ENCODE peak calls at places on chromosomes 6 and 20, in nine cellular contexts. One of them, this sample, is unnamed. For H3K36me3, the result is how much of the 10 kb centered on the place peaks cover.

GRCh38 chr20:41650221-41650948 is 32.2 kb upstream of the CHD6 start:
- DNase-seq in PC-9: peak
- DNase-seq in heart right ventricle: no peak
- DNase-seq in effector memory CD4-positive, alpha-beta T cell: no peak
- DNase-seq in cardiac muscle cell: no peak
- DNase-seq in left ventricle myocardium inferior: no peak
- DNase-seq in PC-3: peak
- DNase-seq in naive thymus-derived CD4-positive, alpha-beta T cell: no peak
- DNase-seq in fibroblast of lung: no peak
- DNase-seq in this sample: no peak

GRCh38 chr6:32167154-32167760 is 2.9 kb downstream of the EGFL8 start:
- DNase-seq in PC-9: no peak
- DNase-seq in heart right ventricle: no peak
- DNase-seq in effector memory CD4-positive, alpha-beta T cell: no peak
- DNase-seq in cardiac muscle cell: no peak
- DNase-seq in left ventricle myocardium inferior: no peak
- DNase-seq in PC-3: no peak
- DNase-seq in naive thymus-derived CD4-positive, alpha-beta T cell: no peak
- DNase-seq in fibroblast of lung: no peak
- DNase-seq in this sample: no peak

GRCh38 chr6:148524509-148524908 is 181.9 kb downstream of the SASH1 start:
- DNase-seq in PC-9: no peak
- DNase-seq in heart right ventricle: no peak
- DNase-seq in effector memory CD4-positive, alpha-beta T cell: no peak
- DNase-seq in cardiac muscle cell: peak
- DNase-seq in left ventricle myocardium inferior: no peak
- DNase-seq in PC-3: peak
- DNase-seq in naive thymus-derived CD4-positive, alpha-beta T cell: no peak
- DNase-seq in fibroblast of lung: peak
- DNase-seq in this sample: peak

GRCh38 chr20:1171461-1172093 is 13.2 kb downstream of the TMEM74B start:
- DNase-seq in PC-9: peak
- DNase-seq in heart right ventricle: peak
- DNase-seq in effector memory CD4-positive, alpha-beta T cell: no peak
- DNase-seq in cardiac muscle cell: peak
- DNase-seq in left ventricle myocardium inferior: no peak
- DNase-seq in PC-3: peak
- DNase-seq in naive thymus-derived CD4-positive, alpha-beta T cell: no peak
- DNase-seq in fibroblast of lung: peak
- DNase-seq in this sample: no peak

GRCh38 chr20:15799871-15800270 is 773.4 kb downstream of the KIF16B start:
- DNase-seq in PC-9: no peak
- DNase-seq in heart right ventricle: no peak
- DNase-seq in effector memory CD4-positive, alpha-beta T cell: no peak
- DNase-seq in cardiac muscle cell: peak
- DNase-seq in left ventricle myocardium inferior: no peak
- DNase-seq in PC-3: peak
- DNase-seq in naive thymus-derived CD4-positive, alpha-beta T cell: no peak
- DNase-seq in fibroblast of lung: peak
- DNase-seq in this sample: peak

GRCh38 chr6:142746524-142746923 is 198.5 kb downstream of the HIVEP2 start:
- DNase-seq in PC-9: no peak
- DNase-seq in heart right ventricle: no peak
- DNase-seq in effector memory CD4-positive, alpha-beta T cell: no peak
- DNase-seq in cardiac muscle cell: peak
- DNase-seq in left ventricle myocardium inferior: no peak
- DNase-seq in PC-3: peak
- DNase-seq in naive thymus-derived CD4-positive, alpha-beta T cell: peak
- DNase-seq in fibroblast of lung: no peak
- DNase-seq in this sample: no peak

GRCh38 chr6:136791296-136792065 is 796 bp downstream of the MAP3K5 start:
- DNase-seq in PC-9: peak
- DNase-seq in heart right ventricle: peak
- DNase-seq in effector memory CD4-positive, alpha-beta T cell: peak
- DNase-seq in cardiac muscle cell: peak
- DNase-seq in left ventricle myocardium inferior: peak
- DNase-seq in PC-3: peak
- DNase-seq in naive thymus-derived CD4-positive, alpha-beta T cell: peak
- DNase-seq in fibroblast of lung: peak
- DNase-seq in this sample: peak

GRCh38 chr20:11232249-11232648 is 558.5 kb upstream of the JAG1 start:
- DNase-seq in PC-9: no peak
- DNase-seq in heart right ventricle: no peak
- DNase-seq in effector memory CD4-positive, alpha-beta T cell: no peak
- DNase-seq in cardiac muscle cell: no peak
- DNase-seq in left ventricle myocardium inferior: no peak
- DNase-seq in PC-3: no peak
- DNase-seq in naive thymus-derived CD4-positive, alpha-beta T cell: no peak
- DNase-seq in fibroblast of lung: no peak
- DNase-seq in this sample: no peak

GRCh38 chr6:152136449-152136825 is 329.0 kb downstream of the ESR1 start:
- DNase-seq in PC-9: peak
- DNase-seq in heart right ventricle: no peak
- DNase-seq in effector memory CD4-positive, alpha-beta T cell: no peak
- DNase-seq in cardiac muscle cell: no peak
- DNase-seq in left ventricle myocardium inferior: no peak
- DNase-seq in PC-3: peak
- DNase-seq in naive thymus-derived CD4-positive, alpha-beta T cell: no peak
- DNase-seq in fibroblast of lung: peak
- DNase-seq in this sample: no peak

GRCh38 chr6:136158398-136158797 is 91.7 kb downstream of the MTFR2 start:
- DNase-seq in PC-9: no peak
- DNase-seq in heart right ventricle: peak
- DNase-seq in effector memory CD4-positive, alpha-beta T cell: no peak
- DNase-seq in cardiac muscle cell: peak
- DNase-seq in left ventricle myocardium inferior: peak
- DNase-seq in PC-3: no peak
- DNase-seq in naive thymus-derived CD4-positive, alpha-beta T cell: no peak
- DNase-seq in fibroblast of lung: no peak
- DNase-seq in this sample: no peak

GRCh38 chr6:105795913-105796517 is 290.1 kb upstream of the PRDM1 start:
- DNase-seq in PC-9: peak
- DNase-seq in heart right ventricle: no peak
- DNase-seq in effector memory CD4-positive, alpha-beta T cell: no peak
- DNase-seq in cardiac muscle cell: no peak
- DNase-seq in left ventricle myocardium inferior: no peak
- DNase-seq in PC-3: peak
- DNase-seq in naive thymus-derived CD4-positive, alpha-beta T cell: no peak
- DNase-seq in fibroblast of lung: no peak
- DNase-seq in this sample: no peak

GRCh38 chr6:41167173-41167963 is 4.5 kb upstream of the TREM2 start:
- DNase-seq in PC-9: no peak
- DNase-seq in heart right ventricle: no peak
- DNase-seq in effector memory CD4-positive, alpha-beta T cell: no peak
- DNase-seq in cardiac muscle cell: peak
- DNase-seq in left ventricle myocardium inferior: no peak
- DNase-seq in PC-3: peak
- DNase-seq in naive thymus-derived CD4-positive, alpha-beta T cell: no peak
- DNase-seq in fibroblast of lung: peak
- DNase-seq in this sample: peak

GRCh38 chr6:3325210-3325609 is 66.5 kb downstream of the PSMG4 start:
- DNase-seq in PC-9: no peak
- DNase-seq in heart right ventricle: no peak
- DNase-seq in effector memory CD4-positive, alpha-beta T cell: no peak
- DNase-seq in cardiac muscle cell: peak
- DNase-seq in left ventricle myocardium inferior: no peak
- DNase-seq in PC-3: peak
- DNase-seq in naive thymus-derived CD4-positive, alpha-beta T cell: no peak
- DNase-seq in fibroblast of lung: peak
- DNase-seq in this sample: peak

GRCh38 chr6:27209659-27210269 is 37.7 kb upstream of the PRSS16 start:
- DNase-seq in PC-9: no peak
- DNase-seq in heart right ventricle: no peak
- DNase-seq in effector memory CD4-positive, alpha-beta T cell: no peak
- DNase-seq in cardiac muscle cell: no peak
- DNase-seq in left ventricle myocardium inferior: no peak
- DNase-seq in PC-3: no peak
- DNase-seq in naive thymus-derived CD4-positive, alpha-beta T cell: no peak
- DNase-seq in fibroblast of lung: no peak
- DNase-seq in this sample: peak

GRCh38 chr6:154246723-154247118 is 109.9 kb downstream of the IPCEF1 start:
- DNase-seq in PC-9: no peak
- DNase-seq in heart right ventricle: no peak
- DNase-seq in effector memory CD4-positive, alpha-beta T cell: no peak
- DNase-seq in cardiac muscle cell: no peak
- DNase-seq in left ventricle myocardium inferior: no peak
- DNase-seq in PC-3: no peak
- DNase-seq in naive thymus-derived CD4-positive, alpha-beta T cell: no peak
- DNase-seq in fibroblast of lung: no peak
- DNase-seq in this sample: no peak

GRCh38 chr6:111872521-111873177 is 603 bp downstream of the FYN start:
- DNase-seq in PC-9: peak
- DNase-seq in heart right ventricle: peak
- DNase-seq in effector memory CD4-positive, alpha-beta T cell: peak
- DNase-seq in cardiac muscle cell: no peak
- DNase-seq in left ventricle myocardium inferior: peak
- DNase-seq in PC-3: no peak
- DNase-seq in naive thymus-derived CD4-positive, alpha-beta T cell: peak
- DNase-seq in fibroblast of lung: peak
- DNase-seq in this sample: peak

GRCh38 chr6:90610671-90611542 is 24.0 kb upstream of the MAP3K7 start:
- DNase-seq in PC-9: no peak
- DNase-seq in heart right ventricle: peak
- DNase-seq in effector memory CD4-positive, alpha-beta T cell: no peak
- DNase-seq in cardiac muscle cell: peak
- DNase-seq in left ventricle myocardium inferior: peak
- DNase-seq in PC-3: no peak
- DNase-seq in naive thymus-derived CD4-positive, alpha-beta T cell: no peak
- DNase-seq in fibroblast of lung: peak
- DNase-seq in this sample: peak

GRCh38 chr6:121838842-121839241 is 403.4 kb downstream of the GJA1 start:
- DNase-seq in PC-9: peak
- DNase-seq in heart right ventricle: peak
- DNase-seq in effector memory CD4-positive, alpha-beta T cell: no peak
- DNase-seq in cardiac muscle cell: peak
- DNase-seq in left ventricle myocardium inferior: peak
- DNase-seq in PC-3: peak
- DNase-seq in naive thymus-derived CD4-positive, alpha-beta T cell: no peak
- DNase-seq in fibroblast of lung: peak
- DNase-seq in this sample: peak

GRCh38 chr20:17856024-17856564 is 112.5 kb downstream of the SNX5 start:
- DNase-seq in PC-9: no peak
- DNase-seq in heart right ventricle: no peak
- DNase-seq in effector memory CD4-positive, alpha-beta T cell: no peak
- DNase-seq in cardiac muscle cell: no peak
- DNase-seq in left ventricle myocardium inferior: no peak
- DNase-seq in PC-3: peak
- DNase-seq in naive thymus-derived CD4-positive, alpha-beta T cell: no peak
- DNase-seq in fibroblast of lung: no peak
- DNase-seq in this sample: no peak

GRCh38 chr20:58433759-58434158 is 44.7 kb downstream of the VAPB start:
- DNase-seq in PC-9: no peak
- DNase-seq in heart right ventricle: no peak
- DNase-seq in effector memory CD4-positive, alpha-beta T cell: no peak
- DNase-seq in cardiac muscle cell: peak
- DNase-seq in left ventricle myocardium inferior: no peak
- DNase-seq in PC-3: peak
- DNase-seq in naive thymus-derived CD4-positive, alpha-beta T cell: no peak
- DNase-seq in fibroblast of lung: peak
- DNase-seq in this sample: peak

GRCh38 chr6:24721461-24722215 is 2.7 kb upstream of the C6orf62 start:
- DNase-seq in PC-9: no peak
- DNase-seq in heart right ventricle: peak
- DNase-seq in effector memory CD4-positive, alpha-beta T cell: peak
- DNase-seq in cardiac muscle cell: no peak
- DNase-seq in left ventricle myocardium inferior: peak
- DNase-seq in PC-3: no peak
- DNase-seq in naive thymus-derived CD4-positive, alpha-beta T cell: no peak
- DNase-seq in fibroblast of lung: no peak
- DNase-seq in this sample: no peak

GRCh38 chr6:136077834-136078576 is 172.1 kb downstream of the MTFR2 start:
- DNase-seq in PC-9: no peak
- DNase-seq in heart right ventricle: no peak
- DNase-seq in effector memory CD4-positive, alpha-beta T cell: no peak
- DNase-seq in cardiac muscle cell: peak
- DNase-seq in left ventricle myocardium inferior: no peak
- DNase-seq in PC-3: peak
- DNase-seq in naive thymus-derived CD4-positive, alpha-beta T cell: no peak
- DNase-seq in fibroblast of lung: peak
- DNase-seq in this sample: peak

GRCh38 chr20:45359406-45360148 is 3.4 kb upstream of the SYS1 start:
- DNase-seq in PC-9: peak
- DNase-seq in heart right ventricle: no peak
- DNase-seq in effector memory CD4-positive, alpha-beta T cell: no peak
- DNase-seq in cardiac muscle cell: peak
- DNase-seq in left ventricle myocardium inferior: no peak
- DNase-seq in PC-3: no peak
- DNase-seq in naive thymus-derived CD4-positive, alpha-beta T cell: no peak
- DNase-seq in fibroblast of lung: peak
- DNase-seq in this sample: peak
- H3K27ac ChIP-seq in PC-9: no peak
- H3K27ac ChIP-seq in heart right ventricle: peak
- H3K27ac ChIP-seq in effector memory CD4-positive, alpha-beta T cell: no peak
- H3K27ac ChIP-seq in cardiac muscle cell: peak
- H3K27ac ChIP-seq in left ventricle myocardium inferior: peak
- H3K27ac ChIP-seq in PC-3: peak
- H3K27ac ChIP-seq in naive thymus-derived CD4-positive, alpha-beta T cell: no peak
- H3K27ac ChIP-seq in fibroblast of lung: peak
- H3K27ac ChIP-seq in this sample: peak

DNA sequence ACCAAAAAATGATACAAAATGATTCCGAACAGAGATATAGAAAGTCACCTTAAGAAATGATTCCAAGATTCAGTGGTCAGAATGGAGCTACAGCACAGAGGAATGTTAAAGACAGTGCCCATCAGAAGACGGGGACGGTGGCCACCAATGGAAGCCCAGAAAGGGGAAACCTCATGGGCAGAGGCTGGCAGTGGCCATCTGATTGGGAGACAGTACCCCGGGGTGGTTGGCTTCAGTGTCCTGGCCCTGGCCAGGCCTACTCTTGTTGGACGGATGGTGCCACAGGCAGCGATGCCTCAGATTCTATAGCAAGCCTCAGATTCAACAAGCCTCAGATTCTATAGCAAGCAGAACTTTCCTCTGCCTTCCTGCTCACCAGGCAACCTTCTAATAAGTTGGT is 16.6 kb upstream of the PI16 start:
- DNase-seq in PC-9: no peak
- DNase-seq in heart right ventricle: no peak
- DNase-seq in effector memory CD4-positive, alpha-beta T cell: no peak
- DNase-seq in cardiac muscle cell: no peak
- DNase-seq in left ventricle myocardium inferior: no peak
- DNase-seq in PC-3: no peak
- DNase-seq in naive thymus-derived CD4-positive, alpha-beta T cell: no peak
- DNase-seq in fibroblast of lung: no peak
- DNase-seq in this sample: no peak
- H3K36me3 ChIP-seq in PC-9: under half
- H3K36me3 ChIP-seq in heart right ventricle: under half
- H3K36me3 ChIP-seq in effector memory CD4-positive, alpha-beta T cell: under half
- H3K36me3 ChIP-seq in cardiac muscle cell: under half
- H3K36me3 ChIP-seq in left ventricle myocardium inferior: under half
- H3K36me3 ChIP-seq in PC-3: under half
- H3K36me3 ChIP-seq in naive thymus-derived CD4-positive, alpha-beta T cell: under half
- H3K36me3 ChIP-seq in fibroblast of lung: under half
- H3K36me3 ChIP-seq in this sample: under half

GRCh38 chr6:11227698-11228097 is 4.8 kb downstream of the NEDD9 start:
- DNase-seq in PC-9: no peak
- DNase-seq in heart right ventricle: no peak
- DNase-seq in effector memory CD4-positive, alpha-beta T cell: no peak
- DNase-seq in cardiac muscle cell: no peak
- DNase-seq in left ventricle myocardium inferior: no peak
- DNase-seq in PC-3: no peak
- DNase-seq in naive thymus-derived CD4-positive, alpha-beta T cell: no peak
- DNase-seq in fibroblast of lung: no peak
- DNase-seq in this sample: no peak
- H3K27ac ChIP-seq in PC-9: no peak
- H3K27ac ChIP-seq in heart right ventricle: peak
- H3K27ac ChIP-seq in effector memory CD4-positive, alpha-beta T cell: no peak
- H3K27ac ChIP-seq in cardiac muscle cell: no peak
- H3K27ac ChIP-seq in left ventricle myocardium inferior: peak
- H3K27ac ChIP-seq in PC-3: no peak
- H3K27ac ChIP-seq in naive thymus-derived CD4-positive, alpha-beta T cell: no peak
- H3K27ac ChIP-seq in fibroblast of lung: no peak
- H3K27ac ChIP-seq in this sample: no peak

GRCh38 chr20:62332421-62332820 is 29.6 kb downstream of the ADRM1 start:
- DNase-seq in PC-9: no peak
- DNase-seq in heart right ventricle: peak
- DNase-seq in effector memory CD4-positive, alpha-beta T cell: no peak
- DNase-seq in cardiac muscle cell: no peak
- DNase-seq in left ventricle myocardium inferior: no peak
- DNase-seq in PC-3: no peak
- DNase-seq in naive thymus-derived CD4-positive, alpha-beta T cell: no peak
- DNase-seq in fibroblast of lung: no peak
- DNase-seq in this sample: no peak
- H3K36me3 ChIP-seq in PC-9: under half
- H3K36me3 ChIP-seq in heart right ventricle: half or more
- H3K36me3 ChIP-seq in effector memory CD4-positive, alpha-beta T cell: under half
- H3K36me3 ChIP-seq in cardiac muscle cell: under half
- H3K36me3 ChIP-seq in left ventricle myocardium inferior: half or more
- H3K36me3 ChIP-seq in PC-3: half or more
- H3K36me3 ChIP-seq in naive thymus-derived CD4-positive, alpha-beta T cell: under half
- H3K36me3 ChIP-seq in fibroblast of lung: under half
- H3K36me3 ChIP-seq in this sample: half or more

This sample was measured in brain microvascular endothelial cell.